ENCODE peak calls at places on chromosomes 11 and 22, in four cellular contexts. E is H1, I is neuronal stem cell, L is trophoblast cell. Q is an unnamed sample.

GRCh38 chr11:128628686-128629085 is 41.3 kb upstream of the ETS1 start:
- DNase-seq in L (no peak), I (no peak), E (no peak), Q (no peak)

GRCh38 chr11:1939006-1939626 is 8.0 kb upstream of the MRPL23 start:
- DNase-seq in I (no peak), L (no peak), E (peak; percentile 47), Q (no peak)

GRCh38 chr11:48210052-48210451 is 6.6 kb upstream of the OR4B1 start:
- DNase-seq in I (no peak), E (no peak), L (no peak), Q (no peak)

GRCh38 chr11:128236506-128237498 is 350.6 kb downstream of the ETS1 start:
- DNase-seq in L (no peak), I (no peak), E (no peak), Q (no peak)

GRCh38 chr22:49261616-49262015 is 566.1 kb downstream of the BRD1 start:
- DNase-seq in I (no peak), E (no peak), L (no peak), Q (no peak)

GRCh38 chr22:39302431-39302960 is 16.9 kb downstream of the RPL3 start:
- DNase-seq in E (no peak), I (no peak), L (no peak), Q (no peak)

GRCh38 chr22:41445171-41446056 is 1.2 kb downstream of the TOB2 start:
- DNase-seq in E (peak; percentile 55), L (no peak), I (peak; percentile 71), Q (peak; percentile 34)

GRCh38 chr22:39185601-39186012 is 33.1 kb upstream of the CBX7 start:
- DNase-seq in L (no peak), E (no peak), I (no peak), Q (peak; percentile 84)

GRCh38 chr11:94873910-94874575 is 99.3 kb downstream of the CWC15 start:
- DNase-seq in I (no peak), L (no peak), E (no peak), Q (no peak)

GRCh38 chr11:17782938-17783337 is 48.4 kb downstream of the KCNC1 start:
- DNase-seq in I (no peak), L (no peak), E (no peak), Q (no peak)

GRCh38 chr11:68261749-68262543 is 9.8 kb downstream of the C11orf24 start:
- DNase-seq in I (no peak), L (no peak), E (no peak), Q (no peak)

GRCh38 chr11:16879690-16880089 is 134.5 kb downstream of the PLEKHA7 start:
- DNase-seq in L (no peak), E (no peak), I (no peak), Q (no peak)

GRCh38 chr11:67450796-67451657 is 1.5 kb downstream of the GPR152 start:
- DNase-seq in E (no peak), L (no peak), I (no peak), Q (no peak)

GRCh38 chr22:27752771-27753170 is 48.8 kb downstream of the MN1 start:
- DNase-seq in I (no peak), E (no peak), L (no peak), Q (peak; percentile 26)

GRCh38 chr11:12841946-12842630 is 167.0 kb upstream of the RASSF10 start:
- DNase-seq in E (no peak), L (peak; percentile 41), I (no peak), Q (peak; percentile 79)

GRCh38 chr11:92225563-92226308 is 1.1 kb downstream of the FAT3 start:
- DNase-seq in E (peak; percentile 77), I (peak; percentile 60), L (no peak), Q (peak; percentile 5)

GRCh38 chr11:28400236-28401100 is 292.3 kb downstream of the METTL15 start:
- DNase-seq in I (no peak), L (peak; percentile 38), E (no peak), Q (peak; percentile 62)

GRCh38 chr22:20956258-20957117 is 10.6 kb upstream of the AIFM3 start:
- DNase-seq in I (no peak), E (peak; percentile 67), L (peak; percentile 74), Q (peak; percentile 50)

GRCh38 chr11:94183886-94184264 is 55.2 kb downstream of the PANX1 start:
- DNase-seq in E (peak; percentile 93), I (peak; percentile 66), L (peak; percentile 60), Q (peak; percentile 64)

GRCh38 chr11:64318694-64319420 is 936 bp downstream of the PRDX5 start:
- DNase-seq in L (no peak), E (no peak), I (no peak), Q (no peak)
- H3K4ac ChIP-seq in L (peak overlapping the region; percentile 0), E (peak overlapping the region; percentile 15), I (no peak overlapping the region), Q (peak overlapping the region; percentile 94)

GRCh38 chr11:118209037-118209436 is 15.8 kb downstream of the JAML start:
- DNase-seq in L (no peak), I (no peak), E (no peak), Q (no peak)

GRCh38 chr11:118205979-118206611 is 18.7 kb downstream of the JAML start:
- DNase-seq in E (no peak), L (no peak), I (no peak), Q (peak; percentile 6)

GRCh38 chr11:118206612-118207031 is 18.2 kb downstream of the JAML start:
- DNase-seq in L (no peak), I (no peak), E (no peak), Q (peak; percentile 3)

GRCh38 chr11:118210323-118210722 is 14.5 kb downstream of the JAML start:
- DNase-seq in L (no peak), E (no peak), I (no peak), Q (no peak)

GRCh38 chr11:118207079-118207478 is 17.7 kb downstream of the JAML start:
- DNase-seq in I (no peak), L (no peak), E (no peak), Q (no peak)
- H2BK12ac ChIP-seq in I (no peak overlapping the region), L (no peak overlapping the region), E (no peak overlapping the region), Q (no peak overlapping the region)

DNA sequence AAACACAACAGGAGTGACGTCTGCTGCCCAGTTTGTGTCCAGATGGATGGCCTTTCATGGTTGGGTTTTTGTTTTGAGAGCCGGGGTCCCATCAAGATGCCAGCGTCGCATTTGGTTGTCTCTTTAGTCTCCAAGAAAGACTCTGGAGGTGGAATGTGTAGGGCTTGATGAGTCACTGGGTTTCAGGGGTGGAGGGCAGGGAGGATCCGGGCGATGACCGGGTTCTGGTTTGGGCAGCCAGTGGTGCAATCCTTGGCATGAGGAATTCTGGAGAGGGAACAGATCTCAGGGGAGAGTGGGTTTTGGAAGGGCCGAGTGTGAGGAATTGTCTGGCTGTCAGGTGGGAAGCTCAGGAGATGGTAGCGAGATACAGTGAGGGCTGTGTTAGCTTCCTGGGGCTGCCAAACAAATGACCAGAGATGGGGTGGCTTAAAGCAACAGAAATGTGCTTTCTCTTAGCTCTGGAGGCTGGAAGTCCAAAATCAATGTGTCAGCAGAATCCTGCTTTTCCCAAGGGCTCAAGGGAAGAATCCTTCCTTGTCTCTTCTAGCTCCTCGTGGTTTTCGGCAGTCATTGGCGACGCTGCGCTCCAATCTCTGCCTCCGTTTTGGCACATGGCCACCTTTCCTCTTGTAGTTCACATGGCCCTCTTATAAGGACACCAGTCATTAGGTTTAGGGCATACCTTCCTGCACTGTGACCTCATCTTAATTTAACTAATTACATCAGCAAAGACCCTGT is 26.4 kb upstream of the PPFIA1 start:
- DNase-seq in E (no peak), L (peak; percentile 61), I (no peak), Q (peak; percentile 12)
- H3K4ac ChIP-seq in E (no peak overlapping the region), L (no peak overlapping the region), I (no peak overlapping the region), Q (no peak overlapping the region)

GRCh38 chr11:130379276-130379675 is 49.1 kb downstream of the ADAMTS8 start:
- DNase-seq in I (no peak), E (no peak), L (no peak), Q (no peak)

GRCh38 chr11:130383363-130384168 is 44.8 kb downstream of the ADAMTS8 start:
- DNase-seq in I (peak; percentile 27), E (peak; percentile 66), L (no peak), Q (peak; percentile 94)

DNA sequence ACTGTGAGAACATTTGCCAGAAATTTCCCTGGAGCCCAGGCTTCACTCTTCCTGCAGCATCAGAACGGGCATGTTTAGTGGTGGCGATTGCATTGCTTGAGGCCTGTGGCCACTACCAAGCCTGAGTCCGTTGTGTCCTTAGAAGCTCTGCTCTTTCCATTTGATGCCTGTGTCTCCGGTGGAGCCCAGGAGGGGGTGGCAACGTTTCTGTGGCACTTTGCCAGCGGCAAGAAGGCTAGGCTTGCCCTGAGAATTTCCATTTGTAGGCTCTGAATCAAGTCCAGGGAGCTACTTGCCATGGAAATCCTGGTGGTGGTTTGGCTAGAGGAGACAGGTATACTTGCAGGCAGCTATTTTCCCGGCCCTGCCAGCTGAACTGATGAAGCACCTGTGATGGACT is 47.1 kb downstream of the ADAMTS8 start:
- DNase-seq in E (no peak), L (no peak), I (no peak), Q (no peak)
- H2BK12ac ChIP-seq in E (peak overlapping the region; percentile 91), L (no peak overlapping the region), I (no peak overlapping the region), Q (no peak overlapping the region)

GRCh38 chr11:119685073-119685746 is 43.8 kb downstream of the NECTIN1 start:
- DNase-seq in E (no peak), L (no peak), I (no peak), Q (no peak)
- H3K4ac ChIP-seq in E (no peak overlapping the region), L (no peak overlapping the region), I (no peak overlapping the region), Q (peak overlapping the region; percentile 73)